ENCODE peak calls at places on chromosomes 1 and 21, in six cellular contexts. A is lung microvascular endothelial cell; W is effector CD4-positive, alpha-beta T cell; H is ascending aorta; F is SW480; J is Right ventricle myocardium superior. I is an unnamed sample.
A peak's percentile ranks its signal among the peaks of the same experiment; 100 is the strongest.

GRCh38 chr1:6603851-6604558 is 1.3 kb upstream of the KLHL21 start:
- DNase-seq in A (peak; percentile 87), W (no peak), H (peak; percentile 97), F (peak; percentile 68), J (peak; percentile 89), I (peak; percentile 79)

GRCh38 chr21:37546949-37547614 is 180.5 kb downstream of the DYRK1A start:
- DNase-seq in A (no peak), W (no peak), H (peak; percentile 50), F (no peak), J (no peak), I (no peak)

GRCh38 chr1:218463194-218464156 is 118.3 kb downstream of the TGFB2 start:
- DNase-seq in A (peak; percentile 73), W (no peak), H (peak; percentile 85), F (no peak), J (peak; percentile 82), I (no peak)

GRCh38 chr1:42744030-42744413 is 4.0 kb upstream of the CLDN19 start:
- DNase-seq in A (no peak), W (no peak), H (no peak), F (no peak), J (no peak), I (no peak)

GRCh38 chr21:30044447-30045064 is 104.8 kb upstream of the GRIK1 start:
- DNase-seq in A (peak; percentile 32), W (no peak), H (no peak), F (peak; percentile 20), J (no peak), I (no peak)

GRCh38 chr21:26982767-26983166 is 15.9 kb upstream of the ADAMTS5 start:
- DNase-seq in A (no peak), W (no peak), H (no peak), F (peak; percentile 17), J (no peak), I (no peak)

GRCh38 chr1:156652131-156652991 is 10.4 kb downstream of the BCAN start:
- DNase-seq in A (peak; percentile 54), W (no peak), H (no peak), F (no peak), J (no peak), I (no peak)

GRCh38 chr1:228016653-228017355 is 10.0 kb downstream of the WNT3A start:
- DNase-seq in A (no peak), W (no peak), H (peak; percentile 28), F (no peak), J (no peak), I (no peak)

GRCh38 chr1:48080343-48081255 is 83.4 kb upstream of the TRABD2B start:
- DNase-seq in A (no peak), W (no peak), H (no peak), F (no peak), J (no peak), I (no peak)